ENCODE peak calls at places on chromosome X, in nine cellular contexts. C is GM12865, N is AG10803, D is glutamatergic neuron, S is bronchial epithelial cell, O is H9, Z is activated B cell treated with CpG ODN at 0.5 μM for 24 hours, X is CD14-positive monocyte, I is A673. R is an unnamed sample.

GRCh38 chrX:8504451-8504850 is 39.8 kb downstream of the VCX3B start:
- DNase-seq in O (no peak), S (peak), X (no peak), N (no peak), C (no peak), I (no peak), D (no peak), Z (no peak), R (peak)

GRCh38 chrX:49198540-49199314 is 1.3 kb downstream of the SYP start:
- DNase-seq in I (no peak), D (peak), C (no peak), N (no peak), Z (no peak), O (no peak), S (peak), X (no peak), R (no peak)

GRCh38 chrX:340121-340520 is 21.5 kb upstream of the GTPBP6 start:
- DNase-seq in S (no peak), O (no peak), I (no peak), C (no peak), Z (no peak), N (no peak), X (no peak), D (no peak), R (no peak)

GRCh38 chrX:104372547-104372946 is 117.8 kb upstream of the ESX1 start:
- DNase-seq in C (no peak), Z (no peak), N (no peak), S (no peak), I (no peak), D (no peak), X (no peak), O (no peak), R (no peak)

GRCh38 chrX:63761639-63762038 is 23.4 kb downstream of the ARHGEF9 start:
- DNase-seq in S (no peak), X (no peak), I (no peak), O (no peak), D (no peak), Z (no peak), C (peak), N (no peak), R (peak)

GRCh38 chrX:134718329-134719317 is 60.4 kb upstream of the PLAC1 start:
- DNase-seq in N (peak), S (peak), X (no peak), Z (no peak), I (peak), O (no peak), C (peak), D (no peak), R (peak)

GRCh38 chrX:56763556-56764152 is 34.6 kb downstream of the NBDY start:
- DNase-seq in X (no peak), N (no peak), D (no peak), S (no peak), I (peak), Z (no peak), O (peak), C (peak), R (no peak)

GRCh38 chrX:2707334-2707760 is 16.3 kb downstream of the CD99 start:
- DNase-seq in C (peak), D (peak), X (peak), Z (peak), I (peak), O (peak), N (peak), S (peak), R (peak)

GRCh38 chrX:63128509-63128908 is 222.6 kb downstream of the SPIN4 start:
- DNase-seq in Z (no peak), D (peak), N (peak), O (no peak), X (no peak), S (peak), I (peak), C (peak), R (peak)

GRCh38 chrX:84340981-84341380 is 153.0 kb upstream of the RPS6KA6 start:
- DNase-seq in X (no peak), N (peak), C (no peak), D (no peak), I (no peak), S (peak), Z (no peak), O (no peak), R (peak)

GRCh38 chrX:130575831-130576404 is 174.1 kb downstream of the RBMX2 start:
- DNase-seq in O (peak), S (peak), C (peak), N (peak), I (peak), X (no peak), Z (no peak), D (peak), R (peak)

GRCh38 chrX:48818098-48818497 is 8.2 kb upstream of the ERAS start:
- DNase-seq in C (no peak), O (no peak), N (no peak), S (no peak), Z (no peak), I (no peak), D (no peak), X (no peak), R (no peak)

GRCh38 chrX:43898406-43898805 is 16.2 kb upstream of the MAOB start:
- DNase-seq in Z (no peak), I (no peak), D (no peak), C (no peak), N (no peak), X (no peak), O (no peak), S (no peak), R (no peak)

GRCh38 chrX:152991123-152991522 is 2.8 kb downstream of the PNMA5 start:
- DNase-seq in I (no peak), O (no peak), S (no peak), N (no peak), Z (no peak), C (no peak), X (no peak), D (no peak), R (no peak)

GRCh38 chrX:40145001-40145631 is 47.4 kb upstream of the BCOR start:
- DNase-seq in X (no peak), I (peak), C (no peak), S (no peak), D (no peak), Z (no peak), N (peak), O (peak), R (no peak)

GRCh38 chrX:21398424-21398823 is 24.2 kb downstream of the CNKSR2 start:
- DNase-seq in D (no peak), X (no peak), Z (no peak), O (no peak), C (no peak), N (no peak), I (no peak), S (no peak), R (peak)

GRCh38 chrX:139222511-139223200 is 307.9 kb upstream of the F9 start:
- DNase-seq in X (no peak), I (no peak), S (no peak), O (no peak), C (no peak), N (no peak), Z (no peak), D (no peak), R (no peak)

GRCh38 chrX:133856819-133857218 is 128.6 kb downstream of the GPC3 start:
- DNase-seq in Z (no peak), D (no peak), X (no peak), C (no peak), I (no peak), N (no peak), S (no peak), O (no peak), R (no peak)

GRCh38 chrX:129637217-129638109 is 17.3 kb downstream of the APLN start:
- DNase-seq in D (peak), N (peak), C (peak), I (peak), Z (peak), X (peak), O (peak), S (peak), R (peak)

GRCh38 chrX:81308086-81308852 is 106.4 kb downstream of the SH3BGRL start:
- DNase-seq in O (no peak), D (peak), X (no peak), S (no peak), N (no peak), C (no peak), Z (no peak), I (no peak), R (no peak)

GRCh38 chrX:105120460-105120859 is 100.0 kb downstream of the TEX13A start:
- DNase-seq in O (no peak), Z (no peak), I (no peak), X (no peak), C (no peak), D (no peak), S (no peak), N (no peak), R (no peak)

GRCh38 chrX:56733459-56734046 is 4.5 kb downstream of the NBDY start:
- DNase-seq in N (peak), O (no peak), I (peak), Z (no peak), S (peak), C (peak), X (peak), D (peak), R (peak)

GRCh38 chrX:480861-481417 is 94.2 kb upstream of the PPP2R3B start:
- DNase-seq in O (no peak), C (no peak), N (no peak), D (no peak), I (no peak), X (peak), Z (no peak), S (no peak), R (no peak)

GRCh38 chrX:45824471-45824870 is 623.8 kb upstream of the DIPK2B start:
- DNase-seq in Z (no peak), O (no peak), I (peak), C (peak), S (peak), X (no peak), D (peak), N (peak), R (peak)

GRCh38 chrX:150085881-150086280 is 147.6 kb upstream of the EOLA2 start:
- DNase-seq in N (no peak), Z (no peak), D (no peak), C (no peak), X (no peak), S (peak), O (no peak), I (no peak), R (peak)

GRCh38 chrX:149871940-149872339 is 9.0 kb upstream of the MAGEA8 start:
- DNase-seq in Z (no peak), X (no peak), I (peak), D (peak), O (peak), S (peak), C (peak), N (no peak), R (peak)

GRCh38 chrX:122626871-122627270 is 557.2 kb upstream of the GRIA3 start:
- DNase-seq in S (peak), D (no peak), N (no peak), I (no peak), O (no peak), X (no peak), C (no peak), Z (no peak), R (no peak)

GRCh38 chrX:30304866-30305265 is 4.3 kb downstream of the NR0B1 start:
- DNase-seq in Z (no peak), C (no peak), I (no peak), S (peak), O (no peak), D (no peak), N (no peak), X (no peak), R (no peak)

GRCh38 chrX:106963111-106963510 is 36.9 kb downstream of the MORC4 start:
- DNase-seq in C (no peak), S (no peak), N (peak), D (no peak), X (no peak), I (no peak), Z (no peak), O (no peak), R (no peak)

GRCh38 chrX:22325091-22325490 is 52.4 kb downstream of the CBLL2 start:
- DNase-seq in X (no peak), O (no peak), N (peak), I (no peak), S (no peak), D (no peak), C (no peak), Z (no peak), R (peak)

GRCh38 chrX:108186811-108187210 is 95.2 kb downstream of the ATG4A start:
- DNase-seq in O (no peak), X (no peak), Z (no peak), S (peak), C (no peak), N (peak), D (no peak), I (no peak), R (peak)

GRCh38 chrX:11406109-11406755 is 113.0 kb downstream of the AMELX start:
- DNase-seq in O (no peak), D (no peak), C (no peak), X (no peak), I (no peak), N (no peak), Z (no peak), S (no peak), R (no peak)

GRCh38 chrX:118496763-118497079 is 1.1 kb downstream of the DOCK11 start:
- DNase-seq in D (no peak), C (no peak), Z (no peak), N (no peak), X (no peak), S (no peak), I (no peak), O (no peak), R (peak)

GRCh38 chrX:17842769-17843525 is 18.2 kb downstream of the RAI2 start:
- DNase-seq in S (peak), I (no peak), X (no peak), Z (no peak), N (no peak), O (no peak), D (no peak), C (no peak), R (peak)

GRCh38 chrX:65677954-65678469 is 10.6 kb downstream of the MSN start:
- DNase-seq in X (no peak), I (peak), Z (no peak), C (no peak), D (no peak), N (peak), S (peak), O (no peak), R (peak)

GRCh38 chrX:40694833-40695232 is 40.5 kb downstream of the MED14 start:
- DNase-seq in D (no peak), X (no peak), O (no peak), I (no peak), C (no peak), N (no peak), S (peak), Z (no peak), R (peak)

DNA sequence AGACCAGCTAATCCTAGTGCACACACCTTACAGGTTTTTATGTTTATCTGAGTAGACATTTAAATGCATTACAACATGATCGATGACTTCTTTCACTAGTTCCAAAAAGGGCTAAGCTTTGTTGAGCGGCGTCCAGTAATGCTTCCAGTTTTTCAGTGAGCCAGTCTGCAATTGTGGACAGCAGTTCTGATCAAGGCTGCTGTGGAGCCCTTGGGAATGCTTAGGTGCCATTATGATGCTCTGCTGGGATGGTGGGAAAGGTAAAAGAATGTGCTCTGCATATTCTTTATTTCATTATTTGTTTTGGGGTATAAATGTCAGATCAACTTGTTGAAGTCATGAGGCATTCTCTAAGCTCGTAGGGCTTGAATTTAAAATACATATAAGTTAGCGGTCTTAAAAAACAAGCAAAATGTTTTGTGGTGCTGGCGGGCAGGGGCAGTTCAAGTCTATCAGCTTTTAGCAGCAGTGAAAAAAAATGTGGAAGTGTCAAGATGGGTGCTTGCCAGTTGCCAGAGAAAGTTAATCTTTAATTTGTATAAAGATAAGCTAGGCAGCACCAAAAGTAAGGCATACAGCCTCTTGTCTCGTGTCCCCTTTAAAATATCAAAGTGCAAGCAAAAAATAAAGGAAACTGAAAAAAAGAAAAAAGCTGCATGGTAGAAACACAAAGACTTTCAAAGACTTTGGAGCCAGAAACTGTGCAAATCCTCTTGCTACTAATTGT is 5.8 kb downstream of the MID1IP1 start:
- DNase-seq in C (no peak), X (no peak), I (no peak), S (no peak), Z (no peak), N (no peak), O (no peak), D (no peak), R (no peak)
- TF ChIP-seq CTCF in C (no peak), X (no peak), I (no peak), S (no peak), Z (no peak), N (no peak), O (no peak), D (no peak), R (no peak)

DNA sequence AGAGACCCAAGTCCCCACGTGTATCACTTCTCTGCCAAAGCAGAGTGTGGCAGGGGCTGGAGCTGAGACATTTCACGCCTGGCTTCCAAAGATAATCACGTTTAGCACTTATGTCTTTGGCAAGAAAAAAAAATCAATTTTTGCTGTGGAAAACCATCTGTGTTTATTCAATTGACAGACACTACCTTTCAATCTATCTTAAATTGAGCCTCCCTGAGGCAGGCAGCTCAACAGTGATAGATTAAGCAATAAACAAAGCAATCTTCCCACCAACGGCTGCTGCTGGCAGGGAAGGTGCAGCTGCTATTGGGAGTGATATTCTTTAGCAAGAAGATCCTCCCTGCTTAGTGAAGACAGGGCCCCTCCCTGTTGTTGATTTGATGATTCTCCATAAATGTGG is 11.7 kb upstream of the MAGEB17 start:
- DNase-seq in C (no peak), O (no peak), I (no peak), X (no peak), Z (no peak), S (no peak), D (no peak), N (no peak), R (no peak)
- TF ChIP-seq CTCF in C (no peak), O (no peak), I (no peak), X (no peak), Z (no peak), S (no peak), D (no peak), N (no peak), R (no peak)

GRCh38 chrX:47366051-47366722 is 4.2 kb upstream of the ZNF157 start:
- DNase-seq in O (peak), Z (peak), S (peak), C (peak), D (peak), N (peak), X (peak), I (peak), R (peak)

GRCh38 chrX:47360423-47361179 is 9.8 kb upstream of the ZNF157 start:
- DNase-seq in X (no peak), O (no peak), D (no peak), C (no peak), Z (no peak), S (no peak), I (no peak), N (no peak), R (no peak)

GRCh38 chrX:47358387-47359065 is 11.9 kb upstream of the ZNF157 start:
- DNase-seq in X (no peak), O (no peak), I (peak), C (peak), S (no peak), Z (no peak), D (no peak), N (no peak), R (peak)

GRCh38 chrX:47361538-47362511 is 8.6 kb upstream of the ZNF157 start:
- DNase-seq in O (peak), X (peak), Z (peak), I (peak), S (peak), D (peak), C (peak), N (peak), R (peak)
- TF ChIP-seq CTCF in O (no peak), X (no peak), Z (no peak), I (no peak), S (no peak), D (no peak), C (peak), N (no peak), R (no peak)

DNA sequence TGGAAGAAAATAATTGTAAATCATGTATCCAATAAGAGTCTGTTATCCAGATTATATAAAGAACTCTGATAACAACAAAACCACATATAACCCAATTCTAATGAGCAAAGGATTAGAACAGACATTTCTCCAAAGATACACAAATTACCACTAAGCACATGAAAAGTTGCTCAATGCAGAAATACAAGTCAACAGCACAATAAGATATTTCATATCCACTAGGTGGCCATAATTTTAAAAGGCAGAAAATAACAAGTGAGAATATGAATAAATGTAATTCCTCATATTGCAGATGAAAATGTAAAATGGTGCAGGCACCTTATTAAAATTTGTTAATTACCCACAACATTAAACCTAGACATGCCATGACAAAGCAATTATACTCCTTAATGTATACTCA is 73.9 kb upstream of the ZCCHC13 start:
- DNase-seq in I (no peak), N (no peak), Z (no peak), X (no peak), S (no peak), D (no peak), O (no peak), C (no peak), R (no peak)
- TF ChIP-seq CTCF in I (peak), N (no peak), Z (no peak), X (no peak), S (no peak), D (no peak), O (no peak), C (no peak), R (no peak)

DNA sequence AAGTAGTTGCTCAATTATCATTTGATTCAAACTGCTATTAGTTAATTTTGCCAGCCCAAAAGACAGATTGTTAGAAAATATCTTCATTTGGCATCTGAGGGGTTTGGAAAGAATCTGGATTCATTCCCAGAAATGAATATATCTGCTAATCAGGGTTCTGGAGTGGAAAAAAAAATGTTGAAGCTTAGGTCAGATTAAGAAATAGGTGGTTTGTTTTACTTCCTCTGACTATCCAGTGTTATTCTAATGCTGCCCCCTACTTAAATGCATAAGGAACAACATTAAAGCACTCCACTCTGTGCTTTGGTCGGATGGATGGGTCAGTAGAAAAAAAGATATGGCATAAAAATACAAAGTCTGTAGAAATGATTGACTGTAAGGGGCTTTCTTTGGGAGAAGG is 89.0 kb downstream of the LUZP4 start:
- DNase-seq in S (no peak), C (no peak), N (peak), Z (no peak), D (no peak), I (peak), X (no peak), O (no peak), R (peak)
- TF ChIP-seq CTCF in S (no peak), C (no peak), N (peak), Z (no peak), D (no peak), I (no peak), X (no peak), O (no peak), R (no peak)

GRCh38 chrX:15838017-15838416 is 16.6 kb downstream of the AP1S2 start:
- DNase-seq in N (no peak), I (peak), O (peak), Z (no peak), C (peak), S (no peak), X (no peak), D (no peak), R (no peak)
- TF ChIP-seq CTCF in N (peak), I (peak), O (peak), Z (no peak), C (peak), S (no peak), X (peak), D (peak), R (peak)